ENCODE peak calls at places on chromosomes 3 and 15, in eight cellular contexts. One of them, this sample, is unnamed.
A peak's percentile ranks its signal among the peaks of the same experiment; 100 is the strongest.

GRCh38 chr3:108673988-108674661 is 83.1 kb downstream of the RETNLB start:
- DNase-seq in NCI-H1092 treated with DMSO at 0.1 percent for 48 hours: no peak
- DNase-seq in cardiac fibroblast: no peak
- DNase-seq in stomach: no peak
- DNase-seq in ELF-1: no peak
- DNase-seq in amniotic stem cell: no peak
- DNase-seq in AML-193: no peak
- DNase-seq in neural crest cell: no peak
- DNase-seq in this sample: no peak

GRCh38 chr3:101903426-101903825 is 54.1 kb downstream of the NFKBIZ start:
- DNase-seq in NCI-H1092 treated with DMSO at 0.1 percent for 48 hours: no peak
- DNase-seq in cardiac fibroblast: peak; percentile 72
- DNase-seq in stomach: no peak
- DNase-seq in ELF-1: no peak
- DNase-seq in amniotic stem cell: no peak
- DNase-seq in AML-193: no peak
- DNase-seq in neural crest cell: no peak
- DNase-seq in this sample: no peak

GRCh38 chr3:140974900-140975299 is 33.3 kb downstream of the SLC25A36 start:
- DNase-seq in NCI-H1092 treated with DMSO at 0.1 percent for 48 hours: no peak
- DNase-seq in cardiac fibroblast: no peak
- DNase-seq in stomach: no peak
- DNase-seq in ELF-1: no peak
- DNase-seq in amniotic stem cell: no peak
- DNase-seq in AML-193: no peak
- DNase-seq in neural crest cell: no peak
- DNase-seq in this sample: no peak

GRCh38 chr3:190252080-190252479 is 70.2 kb downstream of the CLDN1 start:
- DNase-seq in NCI-H1092 treated with DMSO at 0.1 percent for 48 hours: no peak
- DNase-seq in cardiac fibroblast: peak; percentile 88
- DNase-seq in stomach: no peak
- DNase-seq in ELF-1: no peak
- DNase-seq in amniotic stem cell: no peak
- DNase-seq in AML-193: peak; percentile 21
- DNase-seq in neural crest cell: no peak
- DNase-seq in this sample: no peak

GRCh38 chr15:74781673-74782595 is at the start of gene CSK:
- DNase-seq in NCI-H1092 treated with DMSO at 0.1 percent for 48 hours: peak; percentile 35
- DNase-seq in cardiac fibroblast: peak; percentile 52
- DNase-seq in stomach: peak; percentile 81
- DNase-seq in ELF-1: peak; percentile 69
- DNase-seq in amniotic stem cell: peak; percentile 30
- DNase-seq in AML-193: peak; percentile 38
- DNase-seq in neural crest cell: peak; percentile 69
- DNase-seq in this sample: peak; percentile 98

GRCh38 chr15:70788114-70789049 is 25.0 kb upstream of the UACA start:
- DNase-seq in NCI-H1092 treated with DMSO at 0.1 percent for 48 hours: no peak
- DNase-seq in cardiac fibroblast: peak; percentile 47
- DNase-seq in stomach: no peak
- DNase-seq in ELF-1: no peak
- DNase-seq in amniotic stem cell: no peak
- DNase-seq in AML-193: no peak
- DNase-seq in neural crest cell: no peak
- DNase-seq in this sample: no peak

GRCh38 chr3:163490119-163490518 is 1588.2 kb downstream of the SI start:
- DNase-seq in NCI-H1092 treated with DMSO at 0.1 percent for 48 hours: no peak
- DNase-seq in cardiac fibroblast: peak; percentile 57
- DNase-seq in stomach: peak; percentile 39
- DNase-seq in ELF-1: peak; percentile 62
- DNase-seq in amniotic stem cell: no peak
- DNase-seq in AML-193: peak; percentile 62
- DNase-seq in neural crest cell: peak; percentile 21
- DNase-seq in this sample: peak; percentile 33

GRCh38 chr3:102192575-102192974 is 242.2 kb upstream of the ZPLD1 start:
- DNase-seq in NCI-H1092 treated with DMSO at 0.1 percent for 48 hours: no peak
- DNase-seq in cardiac fibroblast: no peak
- DNase-seq in stomach: no peak
- DNase-seq in ELF-1: no peak
- DNase-seq in amniotic stem cell: no peak
- DNase-seq in AML-193: no peak
- DNase-seq in neural crest cell: no peak
- DNase-seq in this sample: no peak

GRCh38 chr3:169618894-169619792 is 44.4 kb downstream of the MECOM start:
- DNase-seq in NCI-H1092 treated with DMSO at 0.1 percent for 48 hours: no peak
- DNase-seq in cardiac fibroblast: no peak
- DNase-seq in stomach: no peak
- DNase-seq in ELF-1: peak; percentile 83
- DNase-seq in amniotic stem cell: no peak
- DNase-seq in AML-193: no peak
- DNase-seq in neural crest cell: no peak
- DNase-seq in this sample: peak; percentile 71

GRCh38 chr15:80171787-80172186 is 19.0 kb downstream of the FAH start:
- DNase-seq in NCI-H1092 treated with DMSO at 0.1 percent for 48 hours: no peak
- DNase-seq in cardiac fibroblast: no peak
- DNase-seq in stomach: no peak
- DNase-seq in ELF-1: peak; percentile 23
- DNase-seq in amniotic stem cell: no peak
- DNase-seq in AML-193: no peak
- DNase-seq in neural crest cell: no peak
- DNase-seq in this sample: no peak

GRCh38 chr3:60948488-60948887 is 302.8 kb downstream of the FHIT start:
- DNase-seq in NCI-H1092 treated with DMSO at 0.1 percent for 48 hours: peak; percentile 4
- DNase-seq in cardiac fibroblast: peak; percentile 39
- DNase-seq in stomach: no peak
- DNase-seq in ELF-1: no peak
- DNase-seq in amniotic stem cell: no peak
- DNase-seq in AML-193: peak; percentile 75
- DNase-seq in neural crest cell: no peak
- DNase-seq in this sample: no peak

This sample was measured in HEK293T.